ENCODE peak calls at places on chromosome 19, in four cellular contexts. One of them, this sample, is unnamed.

GRCh38 chr19:34254552-34255432 is at the start of gene GARRE1:
- DNase-seq in PC-9: peak; percentile 75
- DNase-seq in adrenal gland: peak; percentile 81
- DNase-seq in BE2C: peak; percentile 89
- DNase-seq in this sample: peak; percentile 71

GRCh38 chr19:3346677-3347353 is 19.6 kb upstream of the NFIC start:
- DNase-seq in PC-9: no peak
- DNase-seq in adrenal gland: peak; percentile 92
- DNase-seq in BE2C: no peak
- DNase-seq in this sample: peak; percentile 81

GRCh38 chr19:50932018-50932689 is 20.7 kb downstream of the KLK5 start:
- DNase-seq in PC-9: peak; percentile 93
- DNase-seq in adrenal gland: no peak
- DNase-seq in BE2C: no peak
- DNase-seq in this sample: no peak

GRCh38 chr19:9673912-9674668 is 810 bp downstream of the ZNF562 start:
- DNase-seq in PC-9: peak; percentile 1
- DNase-seq in adrenal gland: no peak
- DNase-seq in BE2C: no peak
- DNase-seq in this sample: no peak

GRCh38 chr19:56832352-56832928 is 8.1 kb downstream of the PEG3 start:
- DNase-seq in PC-9: no peak
- DNase-seq in adrenal gland: no peak
- DNase-seq in BE2C: no peak
- DNase-seq in this sample: no peak

GRCh38 chr19:33193269-33193863 is 764 bp upstream of the LRP3 start:
- DNase-seq in PC-9: no peak
- DNase-seq in adrenal gland: no peak
- DNase-seq in BE2C: no peak
- DNase-seq in this sample: no peak

GRCh38 chr19:51458899-51459592 is 792 bp upstream of the SIGLEC8 start:
- DNase-seq in PC-9: no peak
- DNase-seq in adrenal gland: no peak
- DNase-seq in BE2C: no peak
- DNase-seq in this sample: no peak

GRCh38 chr19:2274937-2275535 is 6.9 kb downstream of the PEAK3 start:
- DNase-seq in PC-9: no peak
- DNase-seq in adrenal gland: peak; percentile 83
- DNase-seq in BE2C: peak; percentile 87
- DNase-seq in this sample: peak; percentile 66

GRCh38 chr19:17965370-17966114 is 1.4 kb upstream of the KCNN1 start:
- DNase-seq in PC-9: no peak
- DNase-seq in adrenal gland: no peak
- DNase-seq in BE2C: no peak
- DNase-seq in this sample: no peak

GRCh38 chr19:35903550-35904179 is 1.3 kb downstream of the HCST start:
- DNase-seq in PC-9: peak; percentile 76
- DNase-seq in adrenal gland: peak; percentile 75
- DNase-seq in BE2C: peak; percentile 85
- DNase-seq in this sample: peak; percentile 92

GRCh38 chr19:43759515-43759914 is 4.8 kb upstream of the SMG9 start:
- DNase-seq in PC-9: peak; percentile 41
- DNase-seq in adrenal gland: peak; percentile 50
- DNase-seq in BE2C: no peak
- DNase-seq in this sample: no peak

GRCh38 chr19:4929186-4929585 is 19.9 kb downstream of the UHRF1 start:
- DNase-seq in PC-9: no peak
- DNase-seq in adrenal gland: peak; percentile 84
- DNase-seq in BE2C: no peak
- DNase-seq in this sample: no peak

GRCh38 chr19:5665781-5666513 is 14.4 kb downstream of the MICOS13 start:
- DNase-seq in PC-9: no peak
- DNase-seq in adrenal gland: no peak
- DNase-seq in BE2C: no peak
- DNase-seq in this sample: no peak

GRCh38 chr19:4521170-4521887 is 3.0 kb upstream of the PLIN4 start:
- DNase-seq in PC-9: peak; percentile 22
- DNase-seq in adrenal gland: no peak
- DNase-seq in BE2C: no peak
- DNase-seq in this sample: no peak

GRCh38 chr19:51181913-51182419 is 39.9 kb downstream of the SIGLEC7 start:
- DNase-seq in PC-9: no peak
- DNase-seq in adrenal gland: peak; percentile 22
- DNase-seq in BE2C: no peak
- DNase-seq in this sample: no peak

GRCh38 chr19:49475995-49476880 is 2.2 kb downstream of the FLT3LG start:
- DNase-seq in PC-9: no peak
- DNase-seq in adrenal gland: no peak
- DNase-seq in BE2C: peak; percentile 77
- DNase-seq in this sample: peak; percentile 46
- H3K4me1 ChIP-seq in PC-9: peaks cover 3% of the 10 kb centered on the region
- H3K4me1 ChIP-seq in adrenal gland: peaks cover 5% of the 10 kb centered on the region
- H3K4me1 ChIP-seq in BE2C: no peaks in the 10 kb centered on the region
- H3K4me1 ChIP-seq in this sample: no peaks in the 10 kb centered on the region

GRCh38 chr19:58060231-58060630 is 1.1 kb downstream of the ZNF135 start:
- DNase-seq in PC-9: no peak
- DNase-seq in adrenal gland: no peak
- DNase-seq in BE2C: no peak
- DNase-seq in this sample: no peak
- H3K4me3 ChIP-seq in PC-9: no peak overlapping the region
- H3K4me3 ChIP-seq in adrenal gland: no peak overlapping the region
- H3K4me3 ChIP-seq in BE2C: no peak overlapping the region
- H3K4me3 ChIP-seq in this sample: peak overlapping the region; percentile 65

DNA sequence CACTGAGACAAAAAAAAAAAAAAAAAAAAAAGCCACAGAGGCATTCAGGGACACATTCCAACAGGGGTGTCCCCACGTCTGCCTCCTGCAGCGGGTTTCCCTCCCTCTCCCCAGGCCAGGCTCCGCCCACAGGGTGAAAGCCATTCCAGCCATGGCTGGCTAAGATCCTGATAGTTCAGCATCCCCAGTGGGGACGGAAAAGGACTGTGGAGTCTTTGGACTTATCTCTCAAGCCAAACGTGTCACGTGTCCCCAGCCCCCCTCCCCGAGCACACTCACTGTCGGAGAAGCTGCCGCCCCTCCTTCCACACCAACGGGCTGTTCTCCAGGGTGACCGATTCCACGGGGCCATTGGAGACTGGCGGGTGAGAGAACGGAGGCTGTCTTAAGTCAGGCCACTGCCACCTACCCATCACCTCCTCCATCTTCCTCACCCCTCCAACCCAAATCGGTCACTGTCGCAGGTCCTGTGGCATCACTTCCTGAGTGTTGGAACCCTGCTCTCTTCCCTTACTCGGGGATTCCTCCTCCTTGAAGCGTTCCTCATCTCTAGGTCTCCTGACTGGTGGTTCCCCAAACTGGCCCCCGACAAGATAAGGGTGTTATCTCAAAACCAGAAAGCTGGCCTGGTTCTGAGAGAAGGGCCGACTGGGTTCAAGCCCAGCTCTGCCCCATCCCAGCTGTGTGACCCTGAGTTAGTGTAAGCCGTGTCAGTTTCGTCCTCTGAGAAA is 9.1 kb upstream of the FKRP start:
- DNase-seq in PC-9: peak; percentile 64
- DNase-seq in adrenal gland: peak; percentile 71
- DNase-seq in BE2C: peak; percentile 62
- DNase-seq in this sample: peak; percentile 77
- H3K4me1 ChIP-seq in PC-9: peaks cover 38% of the 10 kb centered on the region
- H3K4me1 ChIP-seq in adrenal gland: peaks cover 11% of the 10 kb centered on the region
- H3K4me1 ChIP-seq in BE2C: peaks cover 11% of the 10 kb centered on the region
- H3K4me1 ChIP-seq in this sample: peaks cover 62% of the 10 kb centered on the region

DNA sequence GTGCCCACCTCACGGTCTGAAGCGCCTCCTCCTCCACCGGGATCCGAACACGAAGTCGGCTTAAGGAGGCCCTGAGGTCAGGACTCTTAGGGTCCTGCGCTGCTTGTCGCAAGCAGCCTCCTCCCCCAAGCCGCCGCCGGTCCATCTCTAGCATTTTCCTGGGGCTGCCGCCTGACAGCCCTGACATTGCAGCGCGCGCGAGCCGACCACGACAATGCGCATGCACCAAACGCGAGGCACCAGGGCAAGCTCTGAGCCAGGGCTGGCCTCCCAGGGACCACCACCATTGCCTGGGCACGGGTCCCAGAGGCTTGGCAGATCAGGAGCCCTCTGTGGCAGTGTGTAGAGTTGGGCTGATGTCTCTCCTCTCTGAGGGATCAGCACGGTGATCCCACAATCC is 63.8 kb upstream of the ZNF420 start:
- DNase-seq in PC-9: no peak
- DNase-seq in adrenal gland: no peak
- DNase-seq in BE2C: no peak
- DNase-seq in this sample: no peak
- H3K4me3 ChIP-seq in PC-9: no peak overlapping the region
- H3K4me3 ChIP-seq in adrenal gland: no peak overlapping the region
- H3K4me3 ChIP-seq in BE2C: no peak overlapping the region
- H3K4me3 ChIP-seq in this sample: no peak overlapping the region

DNA sequence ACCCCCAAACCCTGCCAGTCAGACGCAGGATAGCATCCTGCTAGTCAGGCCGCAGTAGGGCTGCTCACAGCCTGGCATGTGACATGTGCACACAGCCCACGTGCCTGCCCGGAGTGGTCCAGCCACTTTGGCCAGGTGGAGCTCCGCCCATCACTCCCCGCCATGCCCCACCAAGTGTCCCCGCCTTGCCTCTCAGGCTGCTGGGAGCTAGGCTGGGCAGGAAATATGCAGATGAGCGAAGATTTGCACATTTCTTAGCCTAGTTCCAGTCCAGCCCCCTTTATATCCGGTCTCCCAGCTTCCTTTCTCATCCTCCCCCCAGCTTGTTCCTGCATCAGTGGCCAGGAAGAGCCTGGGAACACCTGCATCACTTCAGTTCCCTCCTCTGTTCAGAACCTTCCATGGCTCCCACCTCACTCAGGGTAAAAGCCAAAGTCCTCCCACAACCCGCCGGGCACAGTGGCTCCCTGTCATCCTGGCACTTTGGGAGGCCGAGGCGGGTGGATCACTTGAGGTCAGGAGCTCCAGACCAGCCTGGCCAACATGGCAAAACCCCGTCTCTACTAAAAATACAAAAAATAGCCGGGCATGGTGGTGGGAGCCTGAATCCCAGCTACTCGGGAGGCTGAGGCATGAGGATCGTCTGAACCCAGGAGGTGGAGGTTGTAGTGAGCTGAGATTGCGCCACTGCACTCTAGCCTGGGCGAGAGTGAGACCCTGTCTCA is 2.3 kb upstream of the DOCK6 start:
- DNase-seq in PC-9: peak; percentile 94
- DNase-seq in adrenal gland: no peak
- DNase-seq in BE2C: no peak
- DNase-seq in this sample: peak; percentile 81
- H3K4me1 ChIP-seq in PC-9: peaks cover 24% of the 10 kb centered on the region
- H3K4me1 ChIP-seq in adrenal gland: peaks cover 4% of the 10 kb centered on the region
- H3K4me1 ChIP-seq in BE2C: no peaks in the 10 kb centered on the region
- H3K4me1 ChIP-seq in this sample: peaks cover 15% of the 10 kb centered on the region

GRCh38 chr19:7703332-7703731 is 1.4 kb upstream of the FCER2 start:
- DNase-seq in PC-9: no peak
- DNase-seq in adrenal gland: no peak
- DNase-seq in BE2C: no peak
- DNase-seq in this sample: no peak

GRCh38 chr19:7704280-7705060 is 2.5 kb upstream of the FCER2 start:
- DNase-seq in PC-9: no peak
- DNase-seq in adrenal gland: no peak
- DNase-seq in BE2C: no peak
- DNase-seq in this sample: no peak

GRCh38 chr19:7705387-7706187 is 3.7 kb upstream of the FCER2 start:
- DNase-seq in PC-9: no peak
- DNase-seq in adrenal gland: peak; percentile 39
- DNase-seq in BE2C: no peak
- DNase-seq in this sample: peak; percentile 47

GRCh38 chr19:7706662-7707454 is 4.9 kb upstream of the FCER2 start:
- DNase-seq in PC-9: no peak
- DNase-seq in adrenal gland: no peak
- DNase-seq in BE2C: no peak
- DNase-seq in this sample: peak; percentile 64

DNA sequence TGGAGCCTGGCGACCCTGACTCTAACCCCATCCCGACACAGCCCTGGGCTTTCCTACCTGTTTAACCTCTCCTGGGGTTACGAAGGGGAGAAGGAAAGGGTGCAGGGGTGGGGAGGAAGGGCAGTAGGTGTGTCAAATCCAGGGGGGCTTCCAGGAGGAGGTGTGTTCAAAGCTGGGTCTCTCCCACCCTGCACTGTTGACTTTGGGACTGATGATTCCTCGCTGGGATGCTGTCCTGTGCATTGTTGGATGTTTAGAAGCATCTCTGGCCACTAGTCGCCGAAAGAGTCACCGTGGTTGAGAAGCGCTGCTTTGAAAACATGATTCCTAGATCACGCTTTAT is 4.2 kb upstream of the FCER2 start:
- DNase-seq in PC-9: no peak
- DNase-seq in adrenal gland: no peak
- DNase-seq in BE2C: no peak
- DNase-seq in this sample: no peak
- H3K4me3 ChIP-seq in PC-9: no peak overlapping the region
- H3K4me3 ChIP-seq in adrenal gland: no peak overlapping the region
- H3K4me3 ChIP-seq in BE2C: no peak overlapping the region
- H3K4me3 ChIP-seq in this sample: no peak overlapping the region